ENCODE peak calls at places on chromosomes 3 and 15, in nine cellular contexts. H is mesenchymal stem cell; B is HTR-8/SVneo; E is heart left ventricle; Y is neural crest cell; K is stimulated activated CD8-positive, alpha-beta memory T cell treated with anti-CD3 and anti-CD28 coated beads, Interleukin-2, amount 100 ng/mL, for 48 hours; A is putamen; L is AG08396; W is heart right ventricle. G is an unnamed sample.

GRCh38 chr3:16203031-16203430 is 28.6 kb downstream of the GALNT15 start:
- DNase-seq in H (peak; percentile 10), B (no peak), E (no peak), Y (no peak), K (no peak), A (no peak), L (peak; percentile 51), W (no peak), G (no peak)

GRCh38 chr15:101244889-101245668 is 6.8 kb downstream of the CHSY1 start:
- DNase-seq in H (no peak), B (no peak), E (no peak), Y (no peak), K (no peak), A (no peak), L (no peak), W (no peak), G (no peak)

GRCh38 chr3:51734572-51734907 is 27.7 kb downstream of the GRM2 start:
- DNase-seq in H (no peak), B (no peak), E (no peak), Y (no peak), K (peak; percentile 12), A (no peak), L (no peak), W (no peak), G (no peak)

GRCh38 chr3:71511037-71511436 is 72.5 kb downstream of the FOXP1 start:
- DNase-seq in H (peak; percentile 81), B (peak; percentile 30), E (no peak), Y (no peak), K (no peak), A (no peak), L (peak; percentile 32), W (no peak), G (no peak)

GRCh38 chr3:47365213-47366153 is 15.3 kb upstream of the PTPN23 start:
- DNase-seq in H (no peak), B (no peak), E (no peak), Y (no peak), K (no peak), A (no peak), L (peak; percentile 49), W (peak; percentile 15), G (peak; percentile 30)

GRCh38 chr3:179286331-179286730 is 35.4 kb upstream of the KCNMB3 start:
- DNase-seq in H (no peak), B (no peak), E (no peak), Y (no peak), K (no peak), A (no peak), L (no peak), W (no peak), G (no peak)

GRCh38 chr3:15113468-15113867 is 14.5 kb upstream of the RBSN start:
- DNase-seq in H (no peak), B (no peak), E (no peak), Y (no peak), K (no peak), A (no peak), L (no peak), W (no peak), G (no peak)

GRCh38 chr3:196643201-196643749 is 3.8 kb downstream of the NRROS start:
- DNase-seq in H (no peak), B (no peak), E (peak; percentile 44), Y (no peak), K (no peak), A (no peak), L (no peak), W (no peak), G (no peak)

GRCh38 chr15:69080958-69081248 is 66.4 kb downstream of the NOX5 start:
- DNase-seq in H (no peak), B (no peak), E (no peak), Y (no peak), K (no peak), A (no peak), L (no peak), W (no peak), G (no peak)

GRCh38 chr3:194196876-194197275 is 60.9 kb downstream of the HES1 start:
- DNase-seq in H (no peak), B (no peak), E (no peak), Y (no peak), K (no peak), A (no peak), L (no peak), W (no peak), G (no peak)

GRCh38 chr15:58228708-58229107 is 90.5 kb downstream of the AQP9 start:
- DNase-seq in H (peak; percentile 90), B (no peak), E (peak; percentile 47), Y (no peak), K (no peak), A (no peak), L (peak; percentile 56), W (peak; percentile 39), G (no peak)

GRCh38 chr15:77904436-77904821 is 173.1 kb downstream of the TBC1D2B start:
- DNase-seq in H (no peak), B (no peak), E (peak; percentile 17), Y (no peak), K (no peak), A (no peak), L (no peak), W (no peak), G (no peak)